ENCODE peak calls at places on chromosomes 4 and X, in ten cellular contexts. M is OCI-LY7, W is HCT116, Z is tibial nerve, F is lower lobe of right lung, R is uterus, A is IMR-90, G is astrocyte, K is H9, O is dorsolateral prefrontal cortex. X is an unnamed sample.
A peak's percentile ranks its signal among the peaks of the same experiment; 100 is the strongest.

GRCh38 chrX:55783723-55784122 is 66.2 kb downstream of the RRAGB start:
- DNase-seq in M (no peak), W (no peak), Z (no peak), F (no peak), R (no peak), A (no peak), G (peak; percentile 21), K (no peak), O (no peak), X (no peak)

GRCh38 chr4:126004936-126005335 is 690.2 kb downstream of the FAT4 start:
- DNase-seq in M (no peak), W (no peak), Z (no peak), F (no peak), R (no peak), A (peak; percentile 60), G (peak; percentile 30), K (no peak), O (no peak), X (no peak)

GRCh38 chrX:45233541-45233940 is 32.9 kb upstream of the DIPK2B start:
- DNase-seq in M (no peak), W (no peak), Z (no peak), F (no peak), R (no peak), A (no peak), G (no peak), K (no peak), O (no peak), X (no peak)

GRCh38 chr4:168631241-168632151 is 134.6 kb downstream of the PALLD start:
- DNase-seq in M (no peak), W (no peak), Z (peak; percentile 18), F (peak; percentile 72), R (peak; percentile 76), A (peak; percentile 55), G (peak; percentile 77), K (peak; percentile 73), O (no peak), X (peak; percentile 66)

GRCh38 chr4:14338206-14338605 is 664.1 kb upstream of the CPEB2 start:
- DNase-seq in M (no peak), W (no peak), Z (no peak), F (no peak), R (no peak), A (peak; percentile 15), G (no peak), K (no peak), O (no peak), X (no peak)

GRCh38 chr4:38769441-38770210 is 13.2 kb downstream of the TLR10 start:
- DNase-seq in M (no peak), W (no peak), Z (no peak), F (no peak), R (no peak), A (no peak), G (no peak), K (no peak), O (no peak), X (no peak)

GRCh38 chrX:150990910-150991309 is 7.8 kb downstream of the HMGB3 start:
- DNase-seq in M (no peak), W (no peak), Z (no peak), F (no peak), R (no peak), A (no peak), G (no peak), K (no peak), O (no peak), X (no peak)

GRCh38 chr4:77600521-77601451 is 4.8 kb upstream of the CXCL13 start:
- DNase-seq in M (peak; percentile 59), W (peak; percentile 37), Z (no peak), F (no peak), R (no peak), A (peak; percentile 29), G (no peak), K (peak; percentile 44), O (no peak), X (peak; percentile 61)

GRCh38 chrX:10199212-10199611 is 42.4 kb downstream of the CLCN4 start:
- DNase-seq in M (peak; percentile 78), W (no peak), Z (peak; percentile 19), F (peak; percentile 84), R (no peak), A (peak; percentile 67), G (peak; percentile 34), K (no peak), O (no peak), X (no peak)

GRCh38 chr4:121913667-121914066 is 38.2 kb downstream of the TRPC3 start:
- DNase-seq in M (no peak), W (no peak), Z (no peak), F (no peak), R (no peak), A (peak; percentile 24), G (no peak), K (no peak), O (no peak), X (no peak)

GRCh38 chr4:46975144-46975543 is 18.2 kb downstream of the GABRA4 start:
- DNase-seq in M (no peak), W (no peak), Z (no peak), F (no peak), R (no peak), A (no peak), G (no peak), K (no peak), O (no peak), X (no peak)

GRCh38 chr4:46979283-46979682 is 14.1 kb downstream of the GABRA4 start:
- DNase-seq in M (no peak), W (no peak), Z (no peak), F (no peak), R (no peak), A (no peak), G (no peak), K (no peak), O (no peak), X (no peak)

GRCh38 chr4:46975841-46976551 is 17.4 kb downstream of the GABRA4 start:
- DNase-seq in M (no peak), W (no peak), Z (no peak), F (no peak), R (no peak), A (peak; percentile 31), G (no peak), K (no peak), O (no peak), X (no peak)

DNA sequence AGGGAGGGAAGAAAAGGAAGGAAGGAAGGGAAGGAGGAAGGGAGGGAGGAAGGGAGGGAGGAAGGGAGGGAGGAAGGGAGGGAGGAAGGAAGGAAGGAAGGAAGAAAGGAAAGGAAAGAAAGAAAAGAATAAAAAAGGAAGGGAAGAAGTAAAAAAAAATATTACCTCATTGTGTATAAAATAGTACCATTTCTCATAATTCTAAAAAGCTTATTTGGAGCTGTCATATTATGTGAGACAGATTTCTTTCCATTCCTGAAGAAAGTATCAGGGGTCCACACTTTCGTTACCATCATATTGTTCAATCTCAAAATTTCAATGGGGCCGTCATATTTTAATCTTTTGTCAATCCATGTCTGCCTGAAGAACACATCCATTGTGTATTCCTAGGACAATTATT is 16.1 kb downstream of the GABRA4 start:
- DNase-seq in M (no peak), W (no peak), Z (no peak), F (no peak), R (no peak), A (no peak), G (no peak), K (no peak), O (no peak), X (no peak)
- H3K27ac ChIP-seq in M (no peak overlapping the region), W (no peak overlapping the region), Z (no peak overlapping the region), F (no peak overlapping the region), R (no peak overlapping the region), A (no peak overlapping the region), G (no peak overlapping the region), K (no peak overlapping the region), O (no peak overlapping the region), X (no peak overlapping the region)

DNA sequence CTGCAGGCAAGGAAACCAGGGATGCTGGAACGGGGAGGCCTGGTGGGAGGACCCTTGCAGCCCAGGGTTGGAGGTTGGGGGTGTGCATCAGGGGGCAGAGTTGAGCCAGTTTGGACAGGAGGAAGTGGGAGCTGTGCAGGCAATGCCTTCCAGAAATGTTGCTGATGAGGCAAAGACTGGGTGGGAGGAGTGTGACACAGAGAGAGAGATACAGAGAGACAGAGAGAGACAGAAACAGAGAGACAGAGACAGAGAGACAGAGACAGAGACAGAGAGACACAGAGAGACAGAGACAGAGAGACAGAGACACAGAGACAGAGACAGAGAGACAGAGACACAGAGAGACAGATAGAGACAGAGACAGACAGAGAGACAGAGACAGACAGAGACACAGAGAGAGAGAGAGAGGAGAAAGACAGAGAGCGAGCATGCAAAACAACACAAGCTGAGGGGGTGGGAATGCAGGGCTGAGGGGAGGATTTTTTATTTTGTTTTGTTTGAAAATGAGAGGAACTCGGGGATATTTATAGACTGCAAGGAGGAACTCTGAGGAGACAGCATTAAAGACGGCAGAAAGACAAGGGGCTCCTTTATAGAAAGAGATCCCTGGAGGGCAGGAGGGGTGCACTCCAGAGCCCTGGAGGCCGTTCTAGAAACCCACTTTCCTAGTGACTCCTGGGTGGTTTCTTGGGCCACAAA is 1.9 kb upstream of the HAUS3 start:
- DNase-seq in M (peak; percentile 61), W (no peak), Z (no peak), F (peak; percentile 58), R (peak; percentile 66), A (peak; percentile 18), G (no peak), K (peak; percentile 31), O (peak; percentile 38), X (no peak)
- TF ChIP-seq CTCF in M (peak; percentile 78), W (no peak), Z (no peak), F (peak; percentile 38), R (peak; percentile 60), A (peak; percentile 31), G (no peak), K (no peak), O (peak; percentile 34), X (no peak)

GRCh38 chr4:184350213-184350817 is 124.0 kb downstream of the IRF2 start:
- DNase-seq in M (no peak), W (no peak), Z (no peak), F (no peak), R (no peak), A (no peak), G (no peak), K (no peak), O (no peak), X (no peak)
- H3K27ac ChIP-seq in M (no peak overlapping the region), W (no peak overlapping the region), Z (no peak overlapping the region), F (no peak overlapping the region), R (no peak overlapping the region), A (no peak overlapping the region), G (no peak overlapping the region), K (no peak overlapping the region), O (no peak overlapping the region), X (no peak overlapping the region)

GRCh38 chrX:114162068-114162735 is 421.7 kb upstream of the HTR2C start:
- DNase-seq in M (no peak), W (no peak), Z (no peak), F (no peak), R (no peak), A (no peak), G (no peak), K (peak; percentile 88), O (no peak), X (no peak)
- TF ChIP-seq CTCF in M (no peak), W (no peak), Z (no peak), F (no peak), R (no peak), A (no peak), G (no peak), K (peak; percentile 87), O (no peak), X (no peak)